ENCODE peak calls at places on chromosomes 2 and 18, in eight cellular contexts. One of them, this sample, is unnamed.

GRCh38 chr2:108612514-108613183 is 78.4 kb downstream of the LIMS1 start:
- DNase-seq in tibial artery: no peak
- DNase-seq in A549: no peak
- DNase-seq in small intestine: peak; percentile 42
- DNase-seq in endodermal cell: no peak
- DNase-seq in heart right ventricle: no peak
- DNase-seq in left lung: peak; percentile 71
- DNase-seq in colonic mucosa: no peak
- DNase-seq in this sample: no peak

GRCh38 chr2:138217975-138218773 is 253.9 kb downstream of the HNMT start:
- DNase-seq in endodermal cell: no peak
- DNase-seq in heart right ventricle: no peak
- DNase-seq in left lung: no peak
- DNase-seq in small intestine: no peak
- DNase-seq in A549: no peak
- DNase-seq in tibial artery: no peak
- DNase-seq in colonic mucosa: no peak
- DNase-seq in this sample: no peak

GRCh38 chr2:130377491-130377890 is 21.6 kb downstream of the PTPN18 start:
- DNase-seq in A549: no peak
- DNase-seq in small intestine: no peak
- DNase-seq in heart right ventricle: no peak
- DNase-seq in left lung: no peak
- DNase-seq in endodermal cell: no peak
- DNase-seq in tibial artery: no peak
- DNase-seq in colonic mucosa: no peak
- DNase-seq in this sample: no peak

GRCh38 chr2:85813211-85813977 is 59.6 kb downstream of the ATOH8 start:
- DNase-seq in tibial artery: no peak
- DNase-seq in A549: no peak
- DNase-seq in endodermal cell: no peak
- DNase-seq in colonic mucosa: no peak
- DNase-seq in small intestine: no peak
- DNase-seq in heart right ventricle: no peak
- DNase-seq in left lung: no peak
- DNase-seq in this sample: peak; percentile 48

GRCh38 chr18:49730951-49731391 is 82.4 kb downstream of the ACAA2 start:
- DNase-seq in endodermal cell: peak; percentile 74
- DNase-seq in tibial artery: no peak
- DNase-seq in left lung: no peak
- DNase-seq in A549: no peak
- DNase-seq in colonic mucosa: no peak
- DNase-seq in small intestine: peak; percentile 74
- DNase-seq in heart right ventricle: no peak
- DNase-seq in this sample: no peak

GRCh38 chr2:27522400-27522945 is 25.8 kb downstream of the GCKR start:
- DNase-seq in left lung: no peak
- DNase-seq in heart right ventricle: no peak
- DNase-seq in tibial artery: no peak
- DNase-seq in small intestine: peak; percentile 10
- DNase-seq in endodermal cell: no peak
- DNase-seq in colonic mucosa: no peak
- DNase-seq in A549: no peak
- DNase-seq in this sample: no peak

GRCh38 chr2:220181158-220181557 is 553.7 kb downstream of the SLC4A3 start:
- DNase-seq in heart right ventricle: no peak
- DNase-seq in tibial artery: no peak
- DNase-seq in endodermal cell: no peak
- DNase-seq in small intestine: no peak
- DNase-seq in colonic mucosa: no peak
- DNase-seq in left lung: no peak
- DNase-seq in A549: no peak
- DNase-seq in this sample: no peak

GRCh38 chr2:15195723-15196270 is 365.3 kb downstream of the NBAS start:
- DNase-seq in left lung: no peak
- DNase-seq in small intestine: peak; percentile 58
- DNase-seq in A549: no peak
- DNase-seq in colonic mucosa: no peak
- DNase-seq in tibial artery: no peak
- DNase-seq in endodermal cell: no peak
- DNase-seq in heart right ventricle: no peak
- DNase-seq in this sample: no peak

GRCh38 chr2:160952462-160952861 is 207.8 kb upstream of the TANK start:
- DNase-seq in A549: no peak
- DNase-seq in small intestine: no peak
- DNase-seq in colonic mucosa: no peak
- DNase-seq in endodermal cell: no peak
- DNase-seq in tibial artery: peak; percentile 25
- DNase-seq in left lung: no peak
- DNase-seq in heart right ventricle: peak; percentile 42
- DNase-seq in this sample: no peak

GRCh38 chr2:195280024-195280423 is 377.0 kb upstream of the SLC39A10 start:
- DNase-seq in heart right ventricle: no peak
- DNase-seq in A549: no peak
- DNase-seq in small intestine: no peak
- DNase-seq in colonic mucosa: no peak
- DNase-seq in tibial artery: no peak
- DNase-seq in endodermal cell: no peak
- DNase-seq in left lung: no peak
- DNase-seq in this sample: no peak

GRCh38 chr2:172095905-172096660 is 6.6 kb downstream of the DLX2 start:
- DNase-seq in tibial artery: no peak
- DNase-seq in endodermal cell: peak; percentile 80
- DNase-seq in colonic mucosa: no peak
- DNase-seq in heart right ventricle: no peak
- DNase-seq in left lung: no peak
- DNase-seq in small intestine: no peak
- DNase-seq in A549: no peak
- DNase-seq in this sample: no peak
- H3K4me1 ChIP-seq in tibial artery: peaks cover 64% of the 10 kb centered on the region
- H3K4me1 ChIP-seq in endodermal cell: peaks cover 9% of the 10 kb centered on the region
- H3K4me1 ChIP-seq in colonic mucosa: peaks cover 27% of the 10 kb centered on the region
- H3K4me1 ChIP-seq in heart right ventricle: peaks cover 50% of the 10 kb centered on the region
- H3K4me1 ChIP-seq in left lung: peaks cover 29% of the 10 kb centered on the region
- H3K4me1 ChIP-seq in small intestine: peaks cover 7% of the 10 kb centered on the region
- H3K4me1 ChIP-seq in A549: peaks cover 30% of the 10 kb centered on the region
- H3K4me1 ChIP-seq in this sample: no peaks in the 10 kb centered on the region

GRCh38 chr2:11746807-11747459 is 501 bp downstream of the LPIN1 start:
- DNase-seq in endodermal cell: peak; percentile 81
- DNase-seq in A549: no peak
- DNase-seq in tibial artery: no peak
- DNase-seq in heart right ventricle: no peak
- DNase-seq in colonic mucosa: peak; percentile 66
- DNase-seq in left lung: no peak
- DNase-seq in small intestine: peak; percentile 52
- DNase-seq in this sample: no peak

GRCh38 chr2:11749646-11750349 is 3.4 kb downstream of the LPIN1 start:
- DNase-seq in heart right ventricle: no peak
- DNase-seq in small intestine: no peak
- DNase-seq in left lung: no peak
- DNase-seq in tibial artery: no peak
- DNase-seq in colonic mucosa: no peak
- DNase-seq in A549: no peak
- DNase-seq in endodermal cell: no peak
- DNase-seq in this sample: no peak

GRCh38 chr2:11746376-11746806 is at the start of gene LPIN1:
- DNase-seq in left lung: peak; percentile 90
- DNase-seq in colonic mucosa: peak; percentile 91
- DNase-seq in small intestine: peak; percentile 87
- DNase-seq in heart right ventricle: peak; percentile 89
- DNase-seq in A549: peak; percentile 86
- DNase-seq in endodermal cell: peak; percentile 97
- DNase-seq in tibial artery: peak; percentile 85
- DNase-seq in this sample: peak; percentile 92

GRCh38 chr2:11748861-11749645 is 2.6 kb downstream of the LPIN1 start:
- DNase-seq in A549: no peak
- DNase-seq in colonic mucosa: no peak
- DNase-seq in endodermal cell: no peak
- DNase-seq in tibial artery: no peak
- DNase-seq in left lung: no peak
- DNase-seq in heart right ventricle: no peak
- DNase-seq in small intestine: no peak
- DNase-seq in this sample: no peak

DNA sequence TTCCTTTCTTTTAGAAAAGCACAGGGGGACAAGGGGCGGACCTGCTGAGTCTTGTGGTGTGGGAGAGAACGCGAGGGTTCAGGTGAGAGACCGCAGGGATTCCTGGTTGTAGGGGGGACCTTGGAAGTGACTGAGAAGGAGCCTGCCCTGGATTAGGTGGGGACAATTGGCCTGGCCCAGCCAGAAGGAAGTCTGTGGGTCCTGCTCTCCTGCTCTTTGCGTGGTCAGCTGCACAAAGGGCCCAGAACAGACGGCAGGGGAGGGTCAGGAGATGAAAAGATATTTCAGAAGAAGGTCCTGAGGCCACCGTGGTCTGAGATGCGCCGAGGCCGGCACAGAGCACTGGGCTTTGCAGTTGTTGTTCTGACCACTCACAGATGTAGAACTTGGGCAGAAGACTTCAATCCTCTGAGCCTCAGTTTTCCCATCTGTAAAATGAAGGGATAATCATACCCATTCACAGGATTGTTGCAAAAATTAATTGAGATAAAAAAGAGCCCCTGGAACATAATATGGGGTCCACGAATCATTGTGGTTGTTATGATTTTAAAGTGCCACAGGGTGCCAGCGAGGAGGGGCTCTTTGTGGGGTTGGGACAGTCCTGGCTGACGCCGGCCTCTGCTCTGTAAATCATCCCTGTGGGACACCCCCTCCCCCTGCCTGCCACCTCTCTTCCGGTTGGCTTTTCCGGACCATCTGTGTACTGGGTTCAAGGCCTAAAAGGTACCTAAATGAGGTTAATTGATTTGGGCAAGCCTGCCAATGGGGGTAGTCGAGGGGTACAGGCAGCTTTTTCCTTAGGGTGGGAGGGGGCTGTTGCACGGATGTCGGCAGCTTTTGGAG is 1.8 kb downstream of the LPIN1 start:
- DNase-seq in colonic mucosa: no peak
- DNase-seq in tibial artery: no peak
- DNase-seq in small intestine: no peak
- DNase-seq in A549: no peak
- DNase-seq in heart right ventricle: no peak
- DNase-seq in endodermal cell: no peak
- DNase-seq in left lung: no peak
- DNase-seq in this sample: no peak
- H3K4me1 ChIP-seq in colonic mucosa: peaks cover 21% of the 10 kb centered on the region
- H3K4me1 ChIP-seq in tibial artery: peaks cover 46% of the 10 kb centered on the region
- H3K4me1 ChIP-seq in small intestine: peaks cover 13% of the 10 kb centered on the region
- H3K4me1 ChIP-seq in A549: peaks cover 40% of the 10 kb centered on the region
- H3K4me1 ChIP-seq in heart right ventricle: peaks cover 56% of the 10 kb centered on the region
- H3K4me1 ChIP-seq in endodermal cell: peaks cover 10% of the 10 kb centered on the region
- H3K4me1 ChIP-seq in left lung: peaks cover 25% of the 10 kb centered on the region
- H3K4me1 ChIP-seq in this sample: peaks cover 79% of the 10 kb centered on the region

DNA sequence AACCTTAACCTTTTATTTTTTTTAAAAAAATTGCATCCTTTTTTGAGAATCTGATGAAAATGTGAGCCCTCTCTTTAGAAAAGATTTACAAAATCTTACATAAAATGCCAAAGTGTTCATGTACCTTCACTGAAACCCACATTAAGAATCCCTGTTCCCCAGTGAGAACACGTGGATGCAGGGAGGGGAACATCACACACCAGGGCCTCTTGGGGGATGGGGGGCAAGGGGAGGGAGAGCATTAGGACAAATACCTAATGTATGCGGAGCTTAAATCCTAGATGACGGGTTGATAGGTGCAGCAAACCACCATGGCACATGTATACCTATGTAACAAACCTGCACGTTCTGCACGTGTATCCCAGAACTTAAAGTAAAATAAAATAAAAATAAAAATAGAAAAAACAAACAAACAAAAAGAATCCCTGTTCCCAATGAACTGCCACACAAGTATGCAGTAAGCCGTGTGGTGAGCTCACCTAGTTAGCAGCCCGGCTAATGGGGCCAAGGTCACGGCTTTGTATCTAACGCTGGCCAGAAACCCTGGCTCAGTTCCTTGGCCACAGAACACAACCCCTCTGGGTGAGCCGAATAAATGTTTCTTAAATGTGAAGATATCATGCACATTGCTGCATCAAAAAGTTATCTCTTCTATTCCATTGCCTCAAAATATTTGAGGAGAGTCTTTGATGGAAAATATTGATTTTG is 41.4 kb downstream of the CHST9 start:
- DNase-seq in tibial artery: no peak
- DNase-seq in left lung: no peak
- DNase-seq in colonic mucosa: no peak
- DNase-seq in small intestine: no peak
- DNase-seq in endodermal cell: peak; percentile 68
- DNase-seq in heart right ventricle: peak; percentile 47
- DNase-seq in A549: no peak
- DNase-seq in this sample: no peak
- H3K4me1 ChIP-seq in tibial artery: no peaks in the 10 kb centered on the region
- H3K4me1 ChIP-seq in left lung: no peaks in the 10 kb centered on the region
- H3K4me1 ChIP-seq in colonic mucosa: no peaks in the 10 kb centered on the region
- H3K4me1 ChIP-seq in small intestine: no peaks in the 10 kb centered on the region
- H3K4me1 ChIP-seq in endodermal cell: peaks cover 11% of the 10 kb centered on the region
- H3K4me1 ChIP-seq in heart right ventricle: no peaks in the 10 kb centered on the region
- H3K4me1 ChIP-seq in A549: no peaks in the 10 kb centered on the region
- H3K4me1 ChIP-seq in this sample: no peaks in the 10 kb centered on the region

GRCh38 chr2:66853585-66853984 is 418.7 kb downstream of the MEIS1 start:
- DNase-seq in A549: no peak
- DNase-seq in heart right ventricle: no peak
- DNase-seq in tibial artery: no peak
- DNase-seq in endodermal cell: no peak
- DNase-seq in colonic mucosa: no peak
- DNase-seq in left lung: no peak
- DNase-seq in small intestine: no peak
- DNase-seq in this sample: no peak

GRCh38 chr2:66849128-66849527 is 414.2 kb downstream of the MEIS1 start:
- DNase-seq in left lung: no peak
- DNase-seq in tibial artery: no peak
- DNase-seq in colonic mucosa: no peak
- DNase-seq in endodermal cell: no peak
- DNase-seq in heart right ventricle: peak; percentile 41
- DNase-seq in small intestine: no peak
- DNase-seq in A549: no peak
- DNase-seq in this sample: no peak

GRCh38 chr2:66846887-66847286 is 412.0 kb downstream of the MEIS1 start:
- DNase-seq in endodermal cell: no peak
- DNase-seq in colonic mucosa: no peak
- DNase-seq in tibial artery: no peak
- DNase-seq in small intestine: peak; percentile 70
- DNase-seq in A549: no peak
- DNase-seq in heart right ventricle: no peak
- DNase-seq in left lung: no peak
- DNase-seq in this sample: no peak

GRCh38 chr2:66851449-66851872 is 416.5 kb downstream of the MEIS1 start:
- DNase-seq in left lung: no peak
- DNase-seq in tibial artery: no peak
- DNase-seq in small intestine: no peak
- DNase-seq in heart right ventricle: no peak
- DNase-seq in colonic mucosa: no peak
- DNase-seq in A549: no peak
- DNase-seq in endodermal cell: no peak
- DNase-seq in this sample: no peak

DNA sequence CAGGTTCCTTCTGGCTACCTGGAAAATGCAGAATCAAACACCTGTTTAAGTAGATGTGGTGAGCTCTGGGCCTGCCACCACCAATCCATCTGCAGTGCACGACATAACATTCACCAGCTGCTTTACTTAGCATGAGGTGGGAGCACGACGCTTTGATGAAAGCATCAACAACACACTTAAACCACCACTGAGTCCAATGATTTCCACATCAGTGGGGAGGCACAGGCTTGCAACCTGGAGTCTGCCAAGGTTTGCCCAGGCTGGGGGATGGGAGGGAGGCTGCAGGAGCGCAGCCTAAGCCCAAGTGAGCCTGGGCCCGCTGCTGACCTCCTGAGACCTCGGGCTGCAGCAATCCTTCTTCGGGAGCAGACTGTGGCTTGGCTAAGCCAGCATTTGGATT is 415.5 kb downstream of the MEIS1 start:
- DNase-seq in colonic mucosa: no peak
- DNase-seq in left lung: no peak
- DNase-seq in A549: no peak
- DNase-seq in endodermal cell: no peak
- DNase-seq in heart right ventricle: no peak
- DNase-seq in small intestine: no peak
- DNase-seq in tibial artery: no peak
- DNase-seq in this sample: no peak
- H3K4me1 ChIP-seq in colonic mucosa: no peaks in the 10 kb centered on the region
- H3K4me1 ChIP-seq in left lung: peaks cover 6% of the 10 kb centered on the region
- H3K4me1 ChIP-seq in A549: no peaks in the 10 kb centered on the region
- H3K4me1 ChIP-seq in endodermal cell: peaks cover 4% of the 10 kb centered on the region
- H3K4me1 ChIP-seq in heart right ventricle: no peaks in the 10 kb centered on the region
- H3K4me1 ChIP-seq in small intestine: no peaks in the 10 kb centered on the region
- H3K4me1 ChIP-seq in tibial artery: peaks cover 19% of the 10 kb centered on the region
- H3K4me1 ChIP-seq in this sample: no peaks in the 10 kb centered on the region

This sample was measured in right atrium auricular region.